ENCODE peak calls at places on chromosomes 1 and 21, in seven cellular contexts. O is astrocyte of the spinal cord, D is left ventricle myocardium inferior, E is fibroblast of lung, M is HCT116, H is sigmoid colon, J is uterus. S is an unnamed sample.

GRCh38 chr1:150543500-150544143 is 5.6 kb upstream of the ADAMTSL4 start:
- DNase-seq in O (no peak), D (peak), E (peak), M (no peak), H (no peak), J (no peak), S (peak)

GRCh38 chr1:16266411-16267118 is 29.6 kb upstream of the CPLANE2 start:
- DNase-seq in O (no peak), D (no peak), E (peak), M (no peak), H (no peak), J (no peak), S (no peak)

GRCh38 chr1:89261926-89262540 is 10.6 kb downstream of the GBP5 start:
- DNase-seq in O (peak), D (peak), E (no peak), M (peak), H (no peak), J (peak), S (peak)

GRCh38 chr1:100353988-100354387 is 1.7 kb downstream of the CDC14A start:
- DNase-seq in O (no peak), D (no peak), E (no peak), M (peak), H (no peak), J (no peak), S (no peak)

GRCh38 chr1:54577612-54578011 is 29.6 kb downstream of the ACOT11 start:
- DNase-seq in O (peak), D (peak), E (peak), M (no peak), H (peak), J (peak), S (peak)

GRCh38 chr1:24754229-24754628 is 9.0 kb downstream of the CLIC4 start:
- DNase-seq in O (no peak), D (no peak), E (no peak), M (no peak), H (no peak), J (no peak), S (no peak)

GRCh38 chr1:102970496-102971078 is 137.7 kb downstream of the COL11A1 start:
- DNase-seq in O (peak), D (no peak), E (peak), M (peak), H (no peak), J (no peak), S (no peak)

GRCh38 chr1:10236405-10237156 is 26.2 kb downstream of the KIF1B start:
- DNase-seq in O (no peak), D (no peak), E (no peak), M (no peak), H (no peak), J (no peak), S (no peak)

GRCh38 chr1:201361652-201362504 is 15.6 kb downstream of the TNNT2 start:
- DNase-seq in O (peak), D (peak), E (peak), M (peak), H (no peak), J (no peak), S (peak)

GRCh38 chr1:84969489-84970250 is 27.2 kb downstream of the MCOLN2 start:
- DNase-seq in O (no peak), D (no peak), E (no peak), M (no peak), H (no peak), J (no peak), S (no peak)

GRCh38 chr1:35266306-35266705 is 2.2 kb upstream of the ZMYM4 start:
- DNase-seq in O (no peak), D (no peak), E (no peak), M (no peak), H (no peak), J (no peak), S (no peak)

GRCh38 chr1:32250893-32251716 is at the start of gene LCK:
- DNase-seq in O (no peak), D (no peak), E (no peak), M (no peak), H (no peak), J (no peak), S (no peak)

GRCh38 chr1:84582802-84583587 is 8.8 kb upstream of the CTBS start:
- DNase-seq in O (no peak), D (no peak), E (peak), M (no peak), H (no peak), J (no peak), S (no peak)

GRCh38 chr1:93317207-93317606 is 28.5 kb upstream of the DR1 start:
- DNase-seq in O (no peak), D (no peak), E (no peak), M (no peak), H (no peak), J (no peak), S (peak)

GRCh38 chr1:78038491-78038939 is 7.3 kb upstream of the GIPC2 start:
- DNase-seq in O (peak), D (no peak), E (peak), M (no peak), H (no peak), J (no peak), S (no peak)

GRCh38 chr1:20473894-20474293 is 12.1 kb downstream of the CAMK2N1 start:
- DNase-seq in O (no peak), D (no peak), E (no peak), M (no peak), H (no peak), J (no peak), S (no peak)

GRCh38 chr1:116144151-116144550 is 33.0 kb downstream of the MAB21L3 start:
- DNase-seq in O (no peak), D (no peak), E (no peak), M (no peak), H (no peak), J (no peak), S (no peak)

GRCh38 chr1:30345525-30346145 is 377.8 kb downstream of the MATN1 start:
- DNase-seq in O (no peak), D (no peak), E (no peak), M (no peak), H (no peak), J (no peak), S (no peak)

GRCh38 chr1:67748630-67749029 is 63.6 kb downstream of the GADD45A start:
- DNase-seq in O (peak), D (no peak), E (peak), M (no peak), H (no peak), J (no peak), S (no peak)

GRCh38 chr1:35637401-35637809 is 3.9 kb downstream of the PSMB2 start:
- DNase-seq in O (peak), D (no peak), E (peak), M (no peak), H (no peak), J (no peak), S (no peak)

GRCh38 chr1:78622548-78622947 is 2.3 kb downstream of the IFI44L start:
- DNase-seq in O (no peak), D (no peak), E (no peak), M (no peak), H (no peak), J (no peak), S (no peak)

GRCh38 chr1:204128964-204129896 is 22.6 kb downstream of the ETNK2 start:
- DNase-seq in O (peak), D (peak), E (peak), M (no peak), H (peak), J (peak), S (peak)

GRCh38 chr1:205631010-205631726 is 643 bp downstream of the ELK4 start:
- DNase-seq in O (peak), D (peak), E (peak), M (peak), H (peak), J (peak), S (peak)

GRCh38 chr1:74729741-74730478 is 2.9 kb downstream of the CRYZ start:
- DNase-seq in O (peak), D (no peak), E (peak), M (peak), H (no peak), J (no peak), S (no peak)

GRCh38 chr21:37452222-37452621 is 85.6 kb downstream of the DYRK1A start:
- DNase-seq in O (peak), D (peak), E (peak), M (no peak), H (no peak), J (no peak), S (peak)

GRCh38 chr1:220271706-220272046 is 577 bp downstream of the RAB3GAP2 start:
- DNase-seq in O (peak), D (no peak), E (no peak), M (peak), H (no peak), J (no peak), S (peak)

GRCh38 chr21:33256019-33256418 is 10.1 kb upstream of the IL10RB start:
- DNase-seq in O (no peak), D (no peak), E (no peak), M (no peak), H (no peak), J (no peak), S (no peak)

GRCh38 chr1:106268070-106268469 is 788.4 kb upstream of the PRMT6 start:
- DNase-seq in O (peak), D (no peak), E (no peak), M (no peak), H (no peak), J (no peak), S (no peak)

GRCh38 chr1:177784394-177784793 is 185.5 kb downstream of the SEC16B start:
- DNase-seq in O (no peak), D (no peak), E (no peak), M (no peak), H (no peak), J (no peak), S (no peak)

GRCh38 chr1:199113265-199113869 is 474.5 kb downstream of the PTPRC start:
- DNase-seq in O (peak), D (peak), E (peak), M (peak), H (no peak), J (no peak), S (peak)

GRCh38 chr1:234599617-234600417 is 10.2 kb downstream of the IRF2BP2 start:
- DNase-seq in O (peak), D (peak), E (peak), M (peak), H (peak), J (peak), S (peak)

GRCh38 chr1:107767156-107767582 is 197.8 kb downstream of the VAV3 start:
- DNase-seq in O (no peak), D (no peak), E (no peak), M (no peak), H (no peak), J (no peak), S (no peak)

GRCh38 chr1:183234660-183235476 is 48.8 kb downstream of the LAMC2 start:
- DNase-seq in O (peak), D (peak), E (peak), M (peak), H (peak), J (peak), S (peak)

DNA sequence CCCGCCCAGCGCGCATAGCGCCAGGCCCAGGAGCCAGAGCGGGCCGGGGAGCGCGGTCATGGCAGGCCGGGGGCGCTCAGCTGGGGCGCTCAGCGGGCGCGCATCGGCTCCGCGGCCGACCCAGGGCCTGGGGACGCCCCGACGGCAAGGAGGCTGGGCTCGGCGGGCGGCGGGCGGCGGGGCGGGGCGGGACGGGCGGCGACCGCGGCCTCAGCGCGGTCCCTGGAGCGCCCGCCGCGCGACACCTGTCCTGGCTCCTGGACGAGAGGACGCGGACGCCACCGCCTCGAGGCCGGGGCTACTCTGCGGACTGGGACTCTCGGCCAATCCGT is 273 bp downstream of the BMP8B start:
- DNase-seq in O (no peak), D (no peak), E (no peak), M (no peak), H (no peak), J (no peak), S (no peak)
- H3K4me3 ChIP-seq in O (no peak), D (peak), E (no peak), M (peak), H (no peak), J (no peak), S (peak)

GRCh38 chr1:38047603-38048146 is 1.1 kb upstream of the POU3F1 start:
- DNase-seq in O (peak), D (no peak), E (peak), M (no peak), H (no peak), J (no peak), S (no peak)
- H3K4me3 ChIP-seq in O (peak), D (peak), E (peak), M (no peak), H (peak), J (peak), S (peak)

GRCh38 chr1:3698660-3699408 is 46.5 kb downstream of the TP73 start:
- DNase-seq in O (no peak), D (no peak), E (no peak), M (no peak), H (no peak), J (no peak), S (no peak)
- H3K4me3 ChIP-seq in O (no peak), D (no peak), E (no peak), M (no peak), H (no peak), J (no peak), S (no peak)

GRCh38 chr1:169698976-169699375 is 12.4 kb downstream of the SELL start:
- DNase-seq in O (no peak), D (no peak), E (no peak), M (no peak), H (no peak), J (no peak), S (no peak)

GRCh38 chr1:169699769-169700168 is 11.7 kb downstream of the SELL start:
- DNase-seq in O (no peak), D (no peak), E (no peak), M (no peak), H (no peak), J (no peak), S (no peak)

GRCh38 chr1:169696273-169697100 is 14.9 kb downstream of the SELL start:
- DNase-seq in O (no peak), D (no peak), E (no peak), M (no peak), H (no peak), J (no peak), S (no peak)

GRCh38 chr1:169694304-169694703 is 17.1 kb downstream of the SELL start:
- DNase-seq in O (no peak), D (no peak), E (no peak), M (no peak), H (no peak), J (no peak), S (no peak)

GRCh38 chr1:169697769-169698168 is 13.7 kb downstream of the SELL start:
- DNase-seq in O (no peak), D (no peak), E (no peak), M (no peak), H (no peak), J (no peak), S (no peak)
- H3K4me3 ChIP-seq in O (no peak), D (no peak), E (no peak), M (no peak), H (no peak), J (no peak), S (no peak)

DNA sequence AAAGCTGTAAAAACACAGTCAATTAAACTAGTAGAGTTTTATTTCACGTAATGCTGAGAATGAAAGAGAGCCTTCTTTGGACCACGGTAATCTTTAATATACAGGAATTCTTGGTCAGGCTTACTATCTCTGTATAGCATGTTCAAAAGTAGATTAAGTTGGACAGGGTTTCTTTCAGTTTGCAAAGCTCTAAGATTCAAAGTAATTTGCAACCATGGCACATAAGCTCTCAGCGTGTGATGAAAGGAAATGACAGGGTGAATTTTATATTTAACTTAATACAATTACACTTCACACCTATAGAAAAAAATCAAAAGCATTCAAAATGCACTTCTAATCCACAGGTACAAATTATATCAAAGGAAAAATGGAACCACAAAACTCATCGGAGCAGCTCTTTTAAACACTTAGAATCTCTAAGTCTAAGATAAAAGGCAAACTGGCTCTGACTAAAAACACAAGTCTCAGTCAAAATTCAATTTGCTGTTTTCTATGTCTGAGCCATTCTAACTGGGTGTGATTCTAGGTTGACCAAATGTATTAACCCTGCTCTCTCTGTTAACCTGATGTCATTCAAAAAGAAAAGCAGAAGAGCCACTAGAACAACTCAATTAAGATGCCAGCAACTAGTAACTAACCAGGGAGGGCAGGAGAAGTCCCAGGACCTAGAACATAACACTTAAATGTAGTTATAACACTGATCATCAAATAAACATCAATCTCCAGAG is 147.7 kb downstream of the RERE start:
- DNase-seq in O (no peak), D (no peak), E (no peak), M (no peak), H (no peak), J (no peak), S (no peak)
- H3K4me3 ChIP-seq in O (no peak), D (no peak), E (no peak), M (no peak), H (no peak), J (no peak), S (no peak)

GRCh38 chr1:7388488-7389185 is 382.5 kb upstream of the VAMP3 start:
- DNase-seq in O (peak), D (peak), E (peak), M (no peak), H (peak), J (no peak), S (peak)
- H3K4me3 ChIP-seq in O (no peak), D (peak), E (no peak), M (no peak), H (no peak), J (no peak), S (no peak)

DNA sequence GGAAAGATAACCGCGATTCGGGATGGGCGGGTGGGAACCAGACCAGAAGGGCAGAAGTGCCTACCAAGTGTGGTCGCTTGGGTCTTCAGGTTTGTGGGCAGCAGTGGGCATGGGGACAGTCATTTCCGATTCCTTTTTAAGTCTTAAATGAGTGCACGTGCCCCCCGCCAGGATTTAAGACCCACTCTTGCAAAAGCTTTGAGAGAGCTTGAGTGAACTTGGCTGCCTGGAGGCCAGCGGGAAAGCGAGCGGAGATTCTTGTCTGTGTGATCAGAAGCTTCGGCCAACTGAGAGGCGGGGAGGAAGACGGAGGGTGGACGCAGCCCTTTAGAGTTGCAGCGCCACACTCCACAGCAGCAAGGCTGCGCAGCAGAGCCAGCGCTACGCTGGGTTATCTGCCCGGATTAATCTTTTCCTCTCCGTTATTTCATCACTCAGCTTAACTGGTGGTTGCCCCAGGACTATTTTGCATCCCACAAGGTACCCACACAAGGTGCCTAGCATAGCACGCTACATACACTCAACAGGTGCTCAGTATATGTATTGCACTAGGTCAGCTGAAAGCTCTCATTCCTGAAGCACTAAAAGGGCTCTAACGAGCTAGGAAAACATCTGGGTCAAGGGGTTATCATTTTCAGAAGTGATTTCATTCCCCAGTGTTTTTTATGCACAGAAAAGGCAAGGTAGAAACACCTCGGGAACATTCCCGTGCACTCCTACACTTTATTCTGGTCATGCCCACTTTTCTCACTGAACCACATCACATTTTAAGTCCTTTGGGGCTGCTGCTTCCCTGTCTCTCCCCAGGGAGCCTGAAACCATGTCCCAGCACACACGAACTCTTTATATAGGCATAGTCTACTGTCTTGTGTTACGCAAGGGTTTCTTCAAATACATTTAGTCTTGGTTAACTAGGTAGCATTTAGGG is 1.5 kb upstream of the BATF3 start:
- DNase-seq in O (peak), D (peak), E (peak), M (no peak), H (peak), J (peak), S (peak)
- H3K4me3 ChIP-seq in O (peak), D (peak), E (peak), M (no peak), H (peak), J (peak), S (peak)

S was measured in right cardiac atrium.